ENCODE peak calls at places on chromosomes 16 and 17, in eight cellular contexts. G is WTC11; C is stimulated activated CD4-positive, alpha-beta T cell treated with anti-CD3 and anti-CD28 coated beads, Interleukin-1b, Interleukin-23, amount 100 ng/mL, for 4 hours; L is Calu3; R is ELR; E is activated gamma-delta T cell treated with anti-CD3 and anti-CD28 coated beads, Interleukin-2, amount 50 U/mL, for 16 hours; Q is activated CD4-positive, alpha-beta T cell treated with anti-CD3 and anti-CD28 coated beads, Interleukin-2, amount 50 U/mL, for 1 hour; X is HT-29. P is an unnamed sample.

GRCh38 chr17:79407385-79407784 is 203.5 kb downstream of the RBFOX3 start:
- DNase-seq in R (no peak), X (no peak), G (no peak), Q (no peak), L (no peak), C (no peak), E (no peak), P (no peak)

GRCh38 chr17:79788455-79788854 is 8.4 kb downstream of the CBX8 start:
- DNase-seq in G (no peak), Q (no peak), E (no peak), C (no peak), X (no peak), L (no peak), R (no peak), P (no peak)

GRCh38 chr16:57663917-57664661 is 4.0 kb upstream of the ADGRG3 start:
- DNase-seq in X (no peak), E (no peak), C (no peak), G (no peak), L (no peak), Q (no peak), R (peak), P (no peak)

GRCh38 chr16:29290631-29291247 is 115.8 kb downstream of the NPIPB11 start:
- DNase-seq in Q (peak), X (peak), R (peak), E (peak), L (peak), C (peak), G (peak), P (peak)

GRCh38 chr17:82737981-82738877 is 2.8 kb downstream of the FN3K start:
- DNase-seq in R (no peak), Q (no peak), C (no peak), G (no peak), E (no peak), X (no peak), L (no peak), P (no peak)

GRCh38 chr17:55814377-55814776 is 63.5 kb downstream of the PCTP start:
- DNase-seq in C (no peak), E (no peak), G (no peak), R (no peak), Q (no peak), X (no peak), L (no peak), P (no peak)

GRCh38 chr16:50497592-50497991 is 50.6 kb upstream of the NKD1 start:
- DNase-seq in Q (no peak), E (no peak), X (no peak), G (no peak), L (no peak), R (peak), C (no peak), P (peak)

GRCh38 chr17:296382-296781 is 56.2 kb downstream of the RPH3AL start:
- DNase-seq in C (no peak), G (no peak), L (no peak), X (no peak), E (no peak), Q (no peak), R (no peak), P (no peak)

GRCh38 chr16:82150569-82150968 is 19.5 kb downstream of the MPHOSPH6 start:
- DNase-seq in C (no peak), X (no peak), L (no peak), R (no peak), Q (no peak), G (no peak), E (no peak), P (no peak)

GRCh38 chr16:21628196-21628726 is 24.1 kb downstream of the IGSF6 start:
- DNase-seq in E (no peak), C (no peak), R (no peak), X (no peak), G (no peak), Q (no peak), L (no peak), P (no peak)

GRCh38 chr17:41060052-41060604 is at the start of gene KRTAP2-3:
- DNase-seq in E (no peak), R (peak), C (no peak), G (no peak), Q (no peak), X (no peak), L (peak), P (peak)

GRCh38 chr17:38674749-38675615 is at the start of gene EPOP:
- DNase-seq in C (peak), G (peak), L (peak), R (peak), E (peak), X (peak), Q (peak), P (peak)

GRCh38 chr16:28538733-28539596 is at the start of gene NUPR1:
- DNase-seq in C (no peak), L (no peak), G (peak), Q (no peak), X (no peak), E (no peak), R (peak), P (no peak)

GRCh38 chr16:58402796-58403195 is 10.5 kb downstream of the GINS3 start:
- DNase-seq in R (no peak), E (no peak), L (no peak), Q (no peak), G (no peak), X (no peak), C (no peak), P (no peak)

GRCh38 chr17:66935717-66936116 is 28.8 kb upstream of the CACNG4 start:
- DNase-seq in R (no peak), E (no peak), G (no peak), L (no peak), Q (no peak), X (no peak), C (no peak), P (no peak)

GRCh38 chr16:27920391-27920891 is 143.1 kb downstream of the GSG1L start:
- DNase-seq in X (peak), L (peak), G (peak), R (peak), Q (no peak), E (no peak), C (no peak), P (peak)

GRCh38 chr17:28343491-28343932 is 8.0 kb downstream of the TNFAIP1 start:
- DNase-seq in E (no peak), R (no peak), Q (no peak), X (no peak), G (no peak), C (no peak), L (no peak), P (no peak)

GRCh38 chr16:874366-875181 is 74.0 kb upstream of the GNG13 start:
- DNase-seq in E (no peak), Q (no peak), X (no peak), L (no peak), R (no peak), G (no peak), C (no peak), P (no peak)

GRCh38 chr16:23504453-23505179 is 5.7 kb downstream of the GGA2 start:
- DNase-seq in G (no peak), L (peak), E (peak), R (peak), X (peak), Q (peak), C (peak), P (peak)

GRCh38 chr16:75014318-75014717 is 15.5 kb downstream of the ZNRF1 start:
- DNase-seq in G (no peak), L (no peak), Q (no peak), X (no peak), E (no peak), R (no peak), C (no peak), P (no peak)

GRCh38 chr17:915416-916201 is 64.0 kb downstream of the NXN start:
- DNase-seq in G (no peak), C (no peak), X (no peak), Q (no peak), L (no peak), E (no peak), R (no peak), P (no peak)

GRCh38 chr16:57930533-57930932 is 40.4 kb downstream of the CNGB1 start:
- DNase-seq in Q (no peak), X (no peak), G (no peak), L (no peak), C (no peak), R (no peak), E (no peak), P (no peak)

GRCh38 chr17:69978056-69978646 is 96.9 kb upstream of the KCNJ16 start:
- DNase-seq in Q (no peak), X (no peak), C (no peak), L (no peak), E (no peak), G (no peak), R (peak), P (no peak)

GRCh38 chr16:1723450-1724147 is 17.6 kb downstream of the MAPK8IP3 start:
- DNase-seq in L (peak), C (no peak), Q (peak), R (peak), G (peak), E (peak), X (peak), P (no peak)

GRCh38 chr17:61862105-61862574 is 1.2 kb downstream of the BRIP1 start:
- DNase-seq in X (peak), Q (no peak), C (no peak), L (no peak), G (no peak), R (peak), E (no peak), P (peak)

GRCh38 chr16:13866073-13866472 is 53.9 kb upstream of the ERCC4 start:
- DNase-seq in E (peak), G (peak), L (peak), Q (peak), X (peak), C (peak), R (peak), P (peak)

GRCh38 chr16:24178496-24178895 is 77.6 kb upstream of the CACNG3 start:
- DNase-seq in X (peak), C (peak), E (no peak), L (no peak), Q (no peak), R (no peak), G (peak), P (no peak)

GRCh38 chr16:8720080-8720966 is 45.9 kb downstream of the ABAT start:
- DNase-seq in G (peak), L (no peak), Q (no peak), E (no peak), X (no peak), R (no peak), C (no peak), P (no peak)

GRCh38 chr17:63698886-63699637 is 863 bp downstream of the LIMD2 start:
- DNase-seq in E (peak), R (peak), C (peak), G (peak), Q (peak), X (no peak), L (no peak), P (no peak)

GRCh38 chr16:3868967-3869366 is 11.5 kb downstream of the CREBBP start:
- DNase-seq in G (no peak), L (no peak), E (no peak), R (no peak), C (no peak), Q (no peak), X (no peak), P (no peak)

GRCh38 chr16:88882358-88883030 is 16.0 kb upstream of the PABPN1L start:
- DNase-seq in E (no peak), L (no peak), R (no peak), C (no peak), X (no peak), Q (no peak), G (no peak), P (peak)

GRCh38 chr17:28773736-28774135 is 29.9 kb downstream of the TRAF4 start:
- DNase-seq in L (no peak), X (no peak), Q (no peak), C (no peak), E (no peak), G (no peak), R (no peak), P (no peak)

GRCh38 chr17:39939588-39940419 is 12.3 kb downstream of the LRRC3C start:
- DNase-seq in G (no peak), Q (no peak), C (no peak), X (peak), L (peak), E (no peak), R (peak), P (no peak)

GRCh38 chr17:39057807-39058206 is 90.6 kb upstream of the FBXO47 start:
- DNase-seq in R (no peak), E (no peak), L (no peak), Q (no peak), X (no peak), G (no peak), C (no peak), P (no peak)

GRCh38 chr17:75078097-75079022 is 9.4 kb upstream of the SLC16A5 start:
- DNase-seq in L (peak), E (no peak), G (no peak), Q (no peak), X (peak), R (peak), C (no peak), P (peak)

GRCh38 chr16:74560912-74561311 is 46.0 kb downstream of the GLG1 start:
- DNase-seq in X (no peak), R (no peak), G (no peak), Q (no peak), L (no peak), C (no peak), E (no peak), P (no peak)

GRCh38 chr17:13334374-13334773 is 267.4 kb downstream of the HS3ST3A1 start:
- DNase-seq in Q (no peak), E (no peak), L (no peak), G (no peak), X (no peak), C (no peak), R (no peak), P (no peak)

GRCh38 chr16:1458336-1458976 is 14.1 kb upstream of the CCDC154 start:
- DNase-seq in L (no peak), R (peak), G (no peak), X (no peak), E (no peak), Q (no peak), C (no peak), P (no peak)

P was measured in SW480.